ENCODE peak calls at places on chromosomes 13 and 19, in four cellular contexts. E, Z, R and D are unnamed samples.

GRCh38 chr13:50081106-50081898 is 66.1 kb downstream of the KCNRG start:
- DNase-seq in E (no peak), Z (peak; percentile 15), R (peak; percentile 33), D (peak; percentile 27)

GRCh38 chr19:30479231-30479630 is 107.0 kb downstream of the ZNF536 start:
- DNase-seq in E (no peak), Z (no peak), R (no peak), D (no peak)

GRCh38 chr19:4455742-4456565 is 1.6 kb downstream of the UBXN6 start:
- DNase-seq in E (no peak), Z (peak; percentile 72), R (no peak), D (no peak)

GRCh38 chr19:41587101-41587837 is 11.3 kb downstream of the CEACAM21 start:
- DNase-seq in E (no peak), Z (no peak), R (no peak), D (no peak)

GRCh38 chr19:21568816-21569496 is 63.6 kb downstream of the ZNF429 start:
- DNase-seq in E (peak; percentile 66), Z (no peak), R (peak; percentile 83), D (peak; percentile 77)

GRCh38 chr13:85366759-85367417 is 432.3 kb downstream of the SLITRK6 start:
- DNase-seq in E (no peak), Z (no peak), R (no peak), D (no peak)

GRCh38 chr13:76929320-76929719 is 19.0 kb upstream of the ACOD1 start:
- DNase-seq in E (no peak), Z (no peak), R (no peak), D (no peak)

GRCh38 chr19:46953955-46954501 is 65.6 kb upstream of the NPAS1 start:
- DNase-seq in E (no peak), Z (no peak), R (no peak), D (no peak)

GRCh38 chr13:39415003-39415402 is 188.0 kb downstream of the LHFPL6 start:
- DNase-seq in E (no peak), Z (no peak), R (no peak), D (no peak)

GRCh38 chr19:2114821-2115220 is 18.1 kb downstream of the IZUMO4 start:
- DNase-seq in E (no peak), Z (no peak), R (no peak), D (no peak)

GRCh38 chr19:2503521-2504109 is 27.7 kb downstream of the GADD45B start:
- DNase-seq in E (peak; percentile 82), Z (peak; percentile 83), R (peak; percentile 59), D (peak; percentile 58)

GRCh38 chr13:50277906-50278305 is 262.7 kb downstream of the KCNRG start:
- DNase-seq in E (no peak), Z (no peak), R (no peak), D (no peak)

GRCh38 chr13:99432637-99433542 is 68.4 kb upstream of the TM9SF2 start:
- DNase-seq in E (peak; percentile 86), Z (peak; percentile 80), R (peak; percentile 85), D (peak; percentile 76)

GRCh38 chr13:110528371-110528770 is 33.2 kb downstream of the RAB20 start:
- DNase-seq in E (no peak), Z (no peak), R (no peak), D (no peak)

GRCh38 chr13:31965361-31966066 is 66.1 kb upstream of the FRY start:
- DNase-seq in E (peak; percentile 8), Z (no peak), R (no peak), D (no peak)

GRCh38 chr13:48232420-48233096 is 448 bp upstream of the ITM2B start:
- DNase-seq in E (peak; percentile 45), Z (no peak), R (no peak), D (no peak)

GRCh38 chr13:102651392-102651791 is 43.5 kb downstream of the METTL21C start:
- DNase-seq in E (no peak), Z (peak; percentile 8), R (no peak), D (no peak)

GRCh38 chr13:77190349-77190748 is 136.5 kb downstream of the MYCBP2 start:
- DNase-seq in E (no peak), Z (no peak), R (no peak), D (no peak)

GRCh38 chr19:49430678-49431329 is 5.6 kb downstream of the GFY start:
- DNase-seq in E (no peak), Z (no peak), R (no peak), D (no peak)

GRCh38 chr13:51153527-51153926 is 42.5 kb upstream of the C13orf42 start:
- DNase-seq in E (no peak), Z (no peak), R (no peak), D (no peak)

GRCh38 chr19:46218160-46218559 is 11.4 kb upstream of the IGFL1 start:
- DNase-seq in E (no peak), Z (no peak), R (no peak), D (no peak)